ENCODE peak calls at places on chromosomes 5 and 9, in five cellular contexts. M, O, I, U and B are unnamed samples.

GRCh38 chr5:113686599-113686998 is 173.1 kb downstream of the YTHDC2 start:
- DNase-seq in M (no peak), O (no peak), I (no peak), U (no peak), B (no peak)

GRCh38 chr5:123708074-123708806 is 196.3 kb downstream of the CSNK1G3 start:
- DNase-seq in M (no peak), O (no peak), I (no peak), U (no peak), B (no peak)

GRCh38 chr5:63128018-63128417 is 549.4 kb downstream of the LRRC70 start:
- DNase-seq in M (no peak), O (no peak), I (no peak), U (no peak), B (no peak)

GRCh38 chr5:14706615-14707021 is 42.1 kb downstream of the OTULIN start:
- DNase-seq in M (no peak), O (no peak), I (no peak), U (no peak), B (no peak)

GRCh38 chr9:91515074-91515687 is 91.5 kb upstream of the NFIL3 start:
- DNase-seq in M (no peak), O (no peak), I (no peak), U (no peak), B (peak)

GRCh38 chr9:108468364-108468763 is 387.4 kb downstream of the ACTL7B start:
- DNase-seq in M (peak), O (no peak), I (peak), U (peak), B (no peak)

GRCh38 chr5:173888473-173889135 is 455 bp downstream of the CPEB4 start:
- DNase-seq in M (no peak), O (no peak), I (no peak), U (no peak), B (no peak)

GRCh38 chr5:154194348-154195329 is 4.1 kb downstream of the GALNT10 start:
- DNase-seq in M (no peak), O (no peak), I (no peak), U (no peak), B (no peak)

GRCh38 chr5:68395844-68396523 is 180.4 kb downstream of the PIK3R1 start:
- DNase-seq in M (no peak), O (peak), I (no peak), U (no peak), B (no peak)

GRCh38 chr5:170355601-170356098 is 33.5 kb downstream of the KCNMB1 start:
- DNase-seq in M (no peak), O (no peak), I (no peak), U (no peak), B (no peak)

GRCh38 chr9:92749071-92749933 is 15.3 kb downstream of the BICD2 start:
- DNase-seq in M (no peak), O (no peak), I (no peak), U (no peak), B (no peak)

DNA sequence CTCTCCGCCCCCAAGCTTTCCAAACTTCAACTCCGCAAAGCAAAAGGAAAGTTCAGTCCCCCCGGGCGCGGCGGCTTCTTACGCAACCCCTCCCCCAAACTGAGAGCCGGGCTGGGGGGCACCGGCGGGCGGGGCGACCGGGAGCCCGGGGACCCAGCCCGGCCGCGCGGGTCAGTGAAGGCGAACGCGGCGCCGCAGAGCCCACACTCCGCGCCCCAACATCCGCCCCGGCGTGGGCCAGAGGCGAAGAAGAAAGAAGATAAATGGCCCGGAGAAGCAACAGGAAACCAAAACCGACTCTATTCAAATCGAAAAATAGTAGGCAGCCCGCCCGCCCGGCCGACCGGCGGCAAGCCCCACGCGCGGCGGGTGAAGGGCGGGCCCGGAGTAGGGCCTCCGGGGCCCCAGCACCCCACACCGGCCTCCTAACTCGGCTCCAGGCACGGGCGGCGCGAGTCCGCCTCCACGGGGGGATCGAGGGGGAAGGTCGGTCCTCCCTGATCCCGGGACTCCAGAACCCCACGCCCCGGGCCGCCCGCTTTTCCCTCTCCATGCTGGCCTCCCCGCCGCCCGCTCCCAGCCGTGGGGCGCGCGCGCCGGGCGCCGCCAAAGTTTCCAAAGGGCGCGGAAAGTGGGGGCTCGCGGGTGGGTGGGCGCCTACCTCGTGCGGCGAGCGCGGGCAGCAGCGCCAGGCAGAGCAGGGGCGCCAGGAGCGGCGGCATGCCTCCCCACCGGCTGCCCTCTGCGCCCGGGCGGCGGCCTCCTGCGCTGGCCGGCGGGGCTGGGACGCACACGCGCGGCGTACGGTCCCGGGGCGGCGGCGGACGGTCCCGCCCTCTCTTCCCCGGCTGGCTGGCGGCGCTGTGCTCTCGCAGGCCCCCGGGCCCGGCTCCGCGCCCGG is 533 bp downstream of the NOTCH1 start:
- DNase-seq in M (no peak), O (no peak), I (no peak), U (no peak), B (no peak)
- TF ChIP-seq YY1 in M (no peak), O (no peak), I (no peak), U (no peak), B (peak)

GRCh38 chr9:22381170-22381569 is 65.5 kb upstream of the DMRTA1 start:
- DNase-seq in M (no peak), O (no peak), I (no peak), U (no peak), B (no peak)
- TF ChIP-seq YY1 in M (no peak), O (no peak), I (no peak), U (no peak), B (no peak)

GRCh38 chr5:162160401-162160800 is 92.8 kb downstream of the GABRG2 start:
- DNase-seq in M (no peak), O (no peak), I (no peak), U (no peak), B (no peak)
- TF ChIP-seq YY1 in M (no peak), O (no peak), I (no peak), U (no peak), B (no peak)

GRCh38 chr5:378301-378891 is 56.9 kb downstream of the AHRR start:
- DNase-seq in M (no peak), O (no peak), I (no peak), U (no peak), B (no peak)
- TF ChIP-seq YY1 in M (no peak), O (no peak), I (no peak), U (no peak), B (no peak)

DNA sequence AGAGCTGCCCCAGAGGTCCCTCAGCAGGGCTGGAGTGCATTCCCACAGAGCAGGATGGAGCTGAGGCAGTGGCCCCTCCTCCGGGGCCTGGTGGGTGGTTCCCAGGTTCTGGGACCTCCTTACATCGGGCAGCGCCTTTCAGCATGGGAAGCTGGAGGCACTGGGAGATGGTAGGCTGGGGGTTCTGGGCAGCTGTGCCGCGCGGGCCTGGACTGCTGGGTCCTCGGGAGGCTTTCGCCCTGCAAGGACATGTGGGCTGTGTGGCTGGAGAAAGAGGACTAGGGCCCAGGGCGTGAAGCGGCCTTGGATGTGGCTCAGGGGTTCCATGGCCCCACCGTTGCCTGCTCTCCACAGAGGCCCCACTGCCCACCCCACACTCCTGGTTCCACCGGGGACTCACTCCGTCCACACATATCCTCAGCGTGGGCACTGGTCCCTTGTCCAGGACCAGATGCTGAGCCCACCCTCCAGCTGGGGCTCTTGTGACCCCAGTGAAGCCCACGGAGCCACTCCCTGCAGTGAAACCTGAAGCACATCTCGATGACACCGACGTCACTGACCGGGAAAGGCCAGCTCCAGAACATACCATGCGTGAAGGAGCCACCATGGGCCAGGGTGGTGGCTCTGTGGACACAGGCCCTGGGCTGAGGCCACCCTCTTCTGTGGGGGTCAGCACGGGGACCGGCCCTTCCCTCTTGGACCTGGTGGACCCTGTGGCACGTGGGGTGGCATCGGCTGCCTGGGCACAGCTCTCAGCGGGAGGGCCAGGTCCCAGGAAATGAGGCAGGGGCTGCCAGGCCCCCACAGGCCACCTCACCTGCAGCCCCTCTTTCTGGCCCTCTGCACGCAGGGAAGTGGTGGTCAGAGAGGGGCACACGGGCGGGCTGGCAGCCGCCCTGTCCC is 31.5 kb upstream of the NKD2 start:
- DNase-seq in M (no peak), O (no peak), I (no peak), U (no peak), B (no peak)
- TF ChIP-seq YY1 in M (no peak), O (no peak), I (no peak), U (no peak), B (no peak)

DNA sequence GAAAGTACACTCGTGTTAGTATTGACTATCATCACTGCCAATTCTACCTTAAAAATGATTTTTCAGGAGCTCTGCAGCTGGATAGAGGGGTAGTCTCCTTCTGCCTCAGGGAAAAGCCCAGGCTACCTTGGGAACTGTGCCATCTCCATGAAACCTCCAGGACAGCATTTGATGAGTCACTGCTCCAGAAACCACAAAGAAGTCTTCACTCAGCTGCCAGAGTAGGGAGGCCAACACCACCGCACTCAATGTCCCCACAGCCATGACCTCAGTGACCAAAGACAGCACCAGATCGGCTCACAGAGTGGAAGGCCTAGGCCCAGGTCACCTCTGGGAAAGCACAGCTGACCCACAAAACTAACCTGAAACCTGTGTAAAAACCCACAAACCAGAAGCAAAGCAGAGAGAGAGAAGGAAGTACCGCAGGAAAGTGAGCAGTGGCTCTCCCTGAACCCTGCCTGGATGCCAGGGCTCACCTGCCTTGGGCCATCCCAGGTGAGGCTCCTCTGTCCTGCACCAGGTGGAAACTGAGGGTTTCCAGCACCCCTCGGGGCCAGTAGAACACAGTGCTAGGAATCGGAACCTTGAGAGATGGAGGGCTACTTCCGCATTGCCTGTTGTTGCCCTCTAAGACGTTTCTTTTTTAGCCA is 30.0 kb downstream of the S1PR3 start:
- DNase-seq in M (no peak), O (no peak), I (peak), U (no peak), B (no peak)
- TF ChIP-seq YY1 in M (no peak), O (no peak), I (no peak), U (no peak), B (no peak)